ENCODE peak calls at places on chromosomes 12 and 14, in six cellular contexts. J, W, Y, G, T and B are unnamed samples.

GRCh38 chr12:16021666-16022065 is 110.5 kb downstream of the DERA start:
- ATAC-seq in J (no peak), G (no peak), Y (peak), T (no peak), W (no peak), B (no peak)

GRCh38 chr12:111546171-111546570 is 52.9 kb downstream of the ATXN2 start:
- ATAC-seq in J (no peak), T (no peak), G (no peak), W (no peak), Y (no peak), B (no peak)

GRCh38 chr14:69274321-69274720 is 14.4 kb downstream of the GALNT16 start:
- ATAC-seq in G (peak), J (no peak), T (no peak), Y (no peak), W (no peak), B (no peak)

GRCh38 chr12:643478-644292 is 19.6 kb downstream of the NINJ2 start:
- ATAC-seq in J (peak), Y (no peak), G (no peak), T (no peak), W (no peak), B (peak)

GRCh38 chr12:132610051-132610759 is at the start of gene LRCOL1:
- ATAC-seq in J (no peak), Y (peak), T (no peak), G (peak), W (no peak), B (no peak)

GRCh38 chr12:77053259-77053658 is 12.1 kb downstream of the E2F7 start:
- ATAC-seq in W (no peak), Y (no peak), G (no peak), T (no peak), J (no peak), B (no peak)

GRCh38 chr14:56378474-56378873 is 201.1 kb upstream of the TMEM260 start:
- ATAC-seq in Y (no peak), G (peak), T (no peak), W (no peak), J (no peak), B (peak)

GRCh38 chr12:124774462-124775167 is 89.0 kb downstream of the SCARB1 start:
- ATAC-seq in W (no peak), G (peak), Y (no peak), J (peak), T (no peak), B (peak)

GRCh38 chr12:118350908-118351592 is 21.7 kb downstream of the TAOK3 start:
- ATAC-seq in G (no peak), T (no peak), Y (no peak), W (peak), J (no peak), B (no peak)

GRCh38 chr12:127485528-127485927 is 781.4 kb upstream of the TMEM132C start:
- ATAC-seq in T (no peak), G (no peak), J (no peak), W (no peak), Y (no peak), B (no peak)

GRCh38 chr14:68790656-68791077 is 2.2 kb downstream of the ZFP36L1 start:
- ATAC-seq in W (no peak), J (no peak), G (no peak), Y (no peak), T (no peak), B (no peak)

GRCh38 chr12:104938371-104938770 is 19.7 kb downstream of the SLC41A2 start:
- ATAC-seq in W (no peak), T (no peak), G (no peak), Y (no peak), J (no peak), B (no peak)

GRCh38 chr12:55708695-55709233 is 1.1 kb upstream of the ITGA7 start:
- ATAC-seq in T (no peak), G (peak), Y (no peak), J (no peak), W (no peak), B (peak)

GRCh38 chr12:89468648-89469326 is 55.8 kb downstream of the GALNT4 start:
- ATAC-seq in J (no peak), T (no peak), Y (no peak), W (no peak), G (no peak), B (no peak)

GRCh38 chr14:52241102-52241793 is 26.2 kb upstream of the PTGDR start:
- ATAC-seq in J (no peak), G (no peak), Y (no peak), T (no peak), W (no peak), B (no peak)

GRCh38 chr12:12534975-12535374 is 27.7 kb downstream of the DUSP16 start:
- ATAC-seq in J (no peak), W (no peak), G (peak), Y (peak), T (no peak), B (no peak)

GRCh38 chr14:95341115-95341514 is 21.4 kb upstream of the CLMN start:
- ATAC-seq in W (no peak), J (no peak), G (no peak), Y (no peak), T (no peak), B (no peak)

GRCh38 chr14:38838049-38838978 is 264.7 kb downstream of the SEC23A start:
- ATAC-seq in J (no peak), G (peak), Y (no peak), W (peak), T (peak), B (no peak)

GRCh38 chr14:68377459-68377858 is 415.4 kb downstream of the ZFP36L1 start:
- ATAC-seq in Y (peak), G (peak), J (peak), T (no peak), W (peak), B (peak)

GRCh38 chr12:6869049-6870021 is 2.0 kb downstream of the TPI1 start:
- ATAC-seq in G (no peak), J (peak), Y (peak), W (peak), T (no peak), B (no peak)

GRCh38 chr14:97408937-97409860 is 612.0 kb downstream of the VRK1 start:
- ATAC-seq in Y (no peak), J (no peak), G (no peak), W (no peak), T (no peak), B (no peak)

GRCh38 chr12:65168606-65169310 is 625 bp upstream of the LEMD3 start:
- ATAC-seq in J (no peak), W (no peak), G (no peak), Y (no peak), T (no peak), B (peak)

GRCh38 chr12:53500119-53500775 is 836 bp upstream of the TARBP2 start:
- ATAC-seq in J (no peak), G (no peak), Y (peak), T (no peak), W (peak), B (peak)

GRCh38 chr12:1573960-1574862 is 20.2 kb downstream of the FBXL14 start:
- ATAC-seq in J (no peak), T (no peak), Y (no peak), G (peak), W (peak), B (peak)

GRCh38 chr14:91403069-91403600 is 14.5 kb downstream of the CCDC88C start:
- ATAC-seq in T (no peak), W (no peak), Y (peak), G (no peak), J (peak), B (no peak)

GRCh38 chr12:57044856-57045255 is 5.1 kb downstream of the MYO1A start:
- ATAC-seq in Y (no peak), T (no peak), J (no peak), G (no peak), W (no peak), B (no peak)

GRCh38 chr14:104734991-104735779 is 11.2 kb downstream of the ADSS1 start:
- ATAC-seq in W (peak), J (no peak), Y (no peak), G (peak), T (no peak), B (no peak)
- TF ChIP-seq POLR2A in W (no peak), J (no peak), Y (no peak), G (no peak), T (no peak), B (no peak)

GRCh38 chr12:3076730-3077571 is at the start of gene TSPAN9:
- ATAC-seq in Y (peak), J (peak), G (peak), T (peak), W (peak), B (peak)
- TF ChIP-seq POLR2A in Y (peak), J (no peak), G (peak), T (no peak), W (peak), B (peak)

GRCh38 chr12:94148841-94149780 is 734 bp downstream of the PLXNC1 start:
- ATAC-seq in Y (peak), G (peak), T (no peak), J (no peak), W (peak), B (peak)
- TF ChIP-seq POLR2A in Y (no peak), G (no peak), T (no peak), J (no peak), W (no peak), B (no peak)

DNA sequence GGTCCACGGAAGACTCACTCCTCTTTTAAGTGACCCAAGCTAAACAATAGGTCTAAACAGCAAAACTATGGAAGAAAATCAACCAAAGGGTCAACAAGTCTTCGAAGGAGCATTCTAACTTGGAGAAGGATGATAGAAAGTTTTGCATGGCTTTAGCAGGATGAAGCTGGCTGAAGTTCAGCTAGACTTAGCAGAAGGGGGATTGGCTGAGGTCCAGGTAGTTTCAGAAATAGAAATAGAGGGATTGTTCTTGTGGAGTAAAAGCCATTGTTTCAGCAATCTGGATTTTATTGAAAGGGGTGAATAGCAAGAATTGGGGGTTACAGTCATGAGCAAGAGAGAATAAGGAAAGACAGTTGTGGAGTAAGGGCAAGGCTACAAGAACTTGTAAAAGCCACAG is 84.7 kb upstream of the TSPAN8 start:
- ATAC-seq in Y (no peak), J (no peak), W (no peak), G (no peak), T (no peak), B (no peak)
- TF ChIP-seq POLR2A in Y (no peak), J (no peak), W (no peak), G (no peak), T (no peak), B (no peak)

GRCh38 chr14:102509744-102510615 is at the start of gene ANKRD9:
- ATAC-seq in G (peak), Y (peak), J (peak), T (peak), W (peak), B (peak)
- TF ChIP-seq POLR2A in G (peak), Y (peak), J (no peak), T (no peak), W (no peak), B (peak)

DNA sequence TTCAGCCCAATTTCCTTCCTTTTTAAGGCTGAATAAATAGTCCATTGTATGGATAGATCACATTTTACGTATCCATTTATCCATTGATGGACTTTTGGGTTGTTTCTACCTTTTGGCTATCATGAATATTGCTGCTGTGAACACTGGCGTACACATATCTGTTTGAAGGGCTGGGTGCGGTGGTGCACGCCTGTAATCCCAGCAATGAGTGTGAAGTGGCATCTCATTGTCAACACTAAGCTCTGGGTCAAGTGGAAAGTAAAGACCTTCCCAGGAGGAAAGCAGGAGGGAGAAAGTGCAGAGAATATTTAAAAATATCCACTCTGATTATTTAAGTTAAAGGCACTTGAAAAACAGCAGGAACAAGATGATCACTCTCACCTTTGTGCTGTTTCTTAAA is 11.7 kb upstream of the PLA2G1B start:
- ATAC-seq in W (no peak), J (no peak), T (no peak), G (no peak), Y (no peak), B (no peak)
- TF ChIP-seq POLR2A in W (no peak), J (no peak), T (no peak), G (no peak), Y (no peak), B (no peak)

GRCh38 chr14:75522224-75522764 is at the start of gene BATF:
- ATAC-seq in G (peak), W (no peak), J (no peak), Y (no peak), T (no peak), B (peak)
- TF ChIP-seq POLR2A in G (no peak), W (no peak), J (no peak), Y (peak), T (no peak), B (peak)

DNA sequence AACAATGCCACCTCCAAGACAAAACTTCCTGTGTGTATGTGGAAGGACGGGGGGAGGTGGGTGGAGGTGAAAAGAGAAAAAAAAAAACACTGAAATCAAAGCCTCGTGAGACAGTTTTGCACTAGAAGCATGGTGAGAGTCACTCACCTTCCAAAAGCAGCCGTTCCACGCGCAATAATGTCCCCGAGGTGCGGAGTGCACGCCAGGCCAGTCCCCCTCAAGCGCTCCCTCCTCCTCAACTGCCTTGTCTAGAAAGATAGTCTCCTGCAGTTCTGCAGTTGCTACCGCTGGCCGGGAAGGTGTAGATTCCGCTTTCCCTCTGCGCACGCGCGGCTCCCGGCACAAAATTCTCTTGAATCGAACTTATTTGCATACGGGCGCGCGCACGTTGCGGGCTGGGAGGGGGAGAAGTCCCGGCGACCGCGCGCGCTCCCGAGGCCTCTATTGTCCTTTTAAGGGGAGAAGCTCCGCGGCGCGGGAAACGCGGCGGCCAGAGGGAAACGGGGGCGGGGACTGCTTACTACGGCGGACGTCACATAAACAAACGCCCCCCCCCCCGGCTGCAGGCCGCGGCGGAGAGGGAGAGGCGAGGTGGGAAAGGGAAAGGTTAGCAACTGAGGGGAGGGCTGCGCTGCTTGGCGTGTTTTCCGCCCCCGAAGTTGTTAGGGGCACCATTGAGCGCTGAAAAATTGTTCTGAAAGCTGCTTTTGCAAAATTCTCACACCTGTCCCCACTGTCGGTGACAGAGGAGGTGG is at the start of gene SINHCAF:
- ATAC-seq in Y (peak), W (peak), G (peak), J (peak), T (peak), B (peak)
- TF ChIP-seq POLR2A in Y (peak), W (peak), G (peak), J (peak), T (peak), B (peak)